ENCODE peak calls at places on chromosomes 7 and 10, in eight cellular contexts. One of them, this sample, is unnamed. For H3K27me3 and H3K4me1, the result is how much of the 10 kb centered on the place peaks cover.

GRCh38 chr10:49164587-49165188 is 23.5 kb downstream of the TMEM273 start:
- DNase-seq in heart right ventricle: no peak
- DNase-seq in CD8-positive, alpha-beta T cell: no peak
- DNase-seq in H1: peak
- DNase-seq in mammary epithelial cell: peak
- DNase-seq in cardiac muscle cell: peak
- DNase-seq in ascending aorta: no peak
- DNase-seq in trophoblast cell: no peak
- DNase-seq in this sample: no peak

GRCh38 chr7:114414151-114415053 is at the start of gene FOXP2:
- DNase-seq in ascending aorta: no peak
- DNase-seq in mammary epithelial cell: no peak
- DNase-seq in CD8-positive, alpha-beta T cell: no peak
- DNase-seq in trophoblast cell: peak
- DNase-seq in H1: no peak
- DNase-seq in heart right ventricle: no peak
- DNase-seq in cardiac muscle cell: peak
- DNase-seq in this sample: no peak

GRCh38 chr10:1180836-1181235 is 124.7 kb downstream of the WDR37 start:
- DNase-seq in heart right ventricle: no peak
- DNase-seq in CD8-positive, alpha-beta T cell: no peak
- DNase-seq in cardiac muscle cell: no peak
- DNase-seq in H1: no peak
- DNase-seq in ascending aorta: no peak
- DNase-seq in mammary epithelial cell: no peak
- DNase-seq in trophoblast cell: no peak
- DNase-seq in this sample: no peak

GRCh38 chr7:138746073-138746472 is 44.9 kb upstream of the SVOPL start:
- DNase-seq in H1: no peak
- DNase-seq in trophoblast cell: no peak
- DNase-seq in heart right ventricle: no peak
- DNase-seq in ascending aorta: no peak
- DNase-seq in mammary epithelial cell: no peak
- DNase-seq in CD8-positive, alpha-beta T cell: no peak
- DNase-seq in cardiac muscle cell: no peak
- DNase-seq in this sample: no peak

GRCh38 chr7:29194594-29195417 is at the start of gene CHN2:
- DNase-seq in cardiac muscle cell: peak
- DNase-seq in mammary epithelial cell: peak
- DNase-seq in trophoblast cell: peak
- DNase-seq in ascending aorta: no peak
- DNase-seq in heart right ventricle: peak
- DNase-seq in CD8-positive, alpha-beta T cell: peak
- DNase-seq in H1: peak
- DNase-seq in this sample: no peak

GRCh38 chr7:159098795-159099194 is 45.9 kb downstream of the VIPR2 start:
- DNase-seq in CD8-positive, alpha-beta T cell: no peak
- DNase-seq in heart right ventricle: no peak
- DNase-seq in trophoblast cell: no peak
- DNase-seq in H1: peak
- DNase-seq in ascending aorta: no peak
- DNase-seq in mammary epithelial cell: no peak
- DNase-seq in cardiac muscle cell: no peak
- DNase-seq in this sample: no peak

GRCh38 chr10:29409241-29410051 is 120.6 kb downstream of the LYZL1 start:
- DNase-seq in trophoblast cell: peak
- DNase-seq in H1: no peak
- DNase-seq in ascending aorta: no peak
- DNase-seq in mammary epithelial cell: peak
- DNase-seq in cardiac muscle cell: peak
- DNase-seq in heart right ventricle: peak
- DNase-seq in CD8-positive, alpha-beta T cell: no peak
- DNase-seq in this sample: peak

GRCh38 chr7:134045716-134046115 is 81.4 kb upstream of the LRGUK start:
- DNase-seq in heart right ventricle: no peak
- DNase-seq in H1: no peak
- DNase-seq in CD8-positive, alpha-beta T cell: no peak
- DNase-seq in cardiac muscle cell: no peak
- DNase-seq in mammary epithelial cell: no peak
- DNase-seq in trophoblast cell: no peak
- DNase-seq in ascending aorta: no peak
- DNase-seq in this sample: no peak

GRCh38 chr7:31028006-31028405 is 24.1 kb upstream of the ADCYAP1R1 start:
- DNase-seq in ascending aorta: no peak
- DNase-seq in cardiac muscle cell: no peak
- DNase-seq in heart right ventricle: no peak
- DNase-seq in mammary epithelial cell: no peak
- DNase-seq in CD8-positive, alpha-beta T cell: no peak
- DNase-seq in trophoblast cell: no peak
- DNase-seq in H1: no peak
- DNase-seq in this sample: no peak

DNA sequence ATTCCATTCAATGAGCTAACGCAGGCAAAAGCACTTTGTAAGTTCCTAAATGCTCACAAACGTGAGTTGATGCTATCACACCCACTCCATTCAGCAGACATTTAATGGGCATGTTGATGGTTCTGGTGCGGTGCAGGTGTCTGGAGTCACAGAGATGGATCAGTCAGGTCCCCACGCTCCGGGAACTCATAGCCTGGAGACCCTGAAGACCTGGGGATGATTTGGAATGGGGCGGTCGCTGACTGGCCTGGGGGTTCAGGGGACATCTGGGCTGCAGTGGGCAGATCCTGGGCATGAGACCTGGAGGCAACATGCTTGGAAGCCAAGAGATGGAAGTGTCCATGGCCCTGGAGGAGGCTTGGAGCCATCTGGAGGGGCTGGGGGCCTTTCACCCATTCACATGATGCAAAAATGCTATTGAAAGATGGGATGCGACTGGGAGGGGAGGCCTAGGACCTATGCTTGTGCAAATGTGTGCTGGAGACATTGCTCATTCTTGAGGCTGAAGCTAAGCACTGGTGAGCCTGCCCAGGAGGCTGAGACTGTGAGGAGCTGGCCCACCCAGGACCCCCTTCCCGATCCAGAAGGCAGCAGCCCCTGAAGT is 522.6 kb downstream of the GLRX3 start:
- DNase-seq in cardiac muscle cell: no peak
- DNase-seq in CD8-positive, alpha-beta T cell: no peak
- DNase-seq in H1: no peak
- DNase-seq in mammary epithelial cell: no peak
- DNase-seq in ascending aorta: no peak
- DNase-seq in trophoblast cell: no peak
- DNase-seq in heart right ventricle: no peak
- DNase-seq in this sample: no peak
- H3K27me3 ChIP-seq in cardiac muscle cell: under half
- H3K27me3 ChIP-seq in CD8-positive, alpha-beta T cell: under half
- H3K27me3 ChIP-seq in H1: under half
- H3K27me3 ChIP-seq in mammary epithelial cell: under half
- H3K27me3 ChIP-seq in ascending aorta: under half
- H3K27me3 ChIP-seq in trophoblast cell: under half
- H3K27me3 ChIP-seq in heart right ventricle: under half
- H3K27me3 ChIP-seq in this sample: under half

DNA sequence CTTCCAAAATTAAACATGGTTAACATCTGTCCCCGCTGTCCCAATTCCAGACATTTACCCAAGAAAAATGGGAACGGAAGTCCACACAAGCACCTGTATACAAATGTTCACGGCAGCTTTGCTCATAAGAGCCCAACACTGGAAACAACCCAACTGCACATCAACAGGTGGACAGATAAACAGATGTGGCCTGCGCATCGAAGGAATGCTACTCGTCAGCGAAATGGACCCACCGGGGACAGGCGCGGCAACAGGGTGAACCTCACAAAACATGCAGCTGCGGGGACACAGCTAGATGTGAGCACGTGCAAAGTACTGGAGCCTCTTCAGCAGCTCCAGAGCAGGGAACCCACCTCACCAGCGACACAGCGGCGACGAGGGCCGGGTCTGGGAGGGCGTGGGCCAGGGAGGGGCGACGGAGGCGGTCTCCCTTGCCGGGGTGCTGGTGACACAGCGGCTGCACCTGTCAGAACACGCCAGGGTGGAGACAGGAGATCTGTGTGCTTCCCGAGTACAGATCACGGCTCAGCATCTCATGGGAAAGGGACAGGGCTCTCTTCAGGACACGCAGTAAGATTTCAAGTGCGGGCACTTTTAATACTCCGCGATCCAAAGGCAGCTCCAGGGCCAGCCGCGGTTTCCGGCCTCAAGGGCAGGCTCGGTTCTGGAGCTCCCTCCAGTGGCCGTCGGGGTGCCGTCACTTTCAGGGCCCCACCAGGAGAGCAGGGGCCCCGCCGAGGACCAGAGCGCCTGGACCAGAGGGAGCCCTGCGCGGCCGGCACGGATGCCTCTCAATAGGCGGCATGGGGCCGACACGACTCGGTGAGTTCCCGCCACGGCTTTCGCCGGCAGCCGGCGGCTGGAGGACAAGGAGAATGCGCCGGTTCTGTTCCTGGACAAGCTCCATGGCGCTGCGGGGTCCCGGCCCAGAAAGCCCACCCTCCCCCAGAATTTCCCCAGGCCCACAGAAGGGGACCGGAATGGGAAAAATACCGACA is 21.2 kb downstream of the GPR146 start:
- DNase-seq in H1: peak
- DNase-seq in ascending aorta: peak
- DNase-seq in trophoblast cell: peak
- DNase-seq in cardiac muscle cell: peak
- DNase-seq in heart right ventricle: peak
- DNase-seq in mammary epithelial cell: peak
- DNase-seq in CD8-positive, alpha-beta T cell: peak
- DNase-seq in this sample: peak
- H3K27ac ChIP-seq in H1: no peak
- H3K27ac ChIP-seq in ascending aorta: no peak
- H3K27ac ChIP-seq in trophoblast cell: no peak
- H3K27ac ChIP-seq in cardiac muscle cell: no peak
- H3K27ac ChIP-seq in heart right ventricle: no peak
- H3K27ac ChIP-seq in mammary epithelial cell: no peak
- H3K27ac ChIP-seq in CD8-positive, alpha-beta T cell: no peak
- H3K27ac ChIP-seq in this sample: no peak

GRCh38 chr7:130909881-130910672 is 176.1 kb upstream of the KLF14 start:
- DNase-seq in trophoblast cell: no peak
- DNase-seq in H1: no peak
- DNase-seq in mammary epithelial cell: no peak
- DNase-seq in CD8-positive, alpha-beta T cell: no peak
- DNase-seq in heart right ventricle: no peak
- DNase-seq in ascending aorta: no peak
- DNase-seq in cardiac muscle cell: peak
- DNase-seq in this sample: no peak

GRCh38 chr7:130907439-130907838 is 173.4 kb upstream of the KLF14 start:
- DNase-seq in heart right ventricle: no peak
- DNase-seq in cardiac muscle cell: no peak
- DNase-seq in mammary epithelial cell: no peak
- DNase-seq in ascending aorta: no peak
- DNase-seq in H1: no peak
- DNase-seq in trophoblast cell: peak
- DNase-seq in CD8-positive, alpha-beta T cell: no peak
- DNase-seq in this sample: no peak

GRCh38 chr7:130908345-130909160 is 174.5 kb upstream of the KLF14 start:
- DNase-seq in ascending aorta: no peak
- DNase-seq in heart right ventricle: no peak
- DNase-seq in trophoblast cell: no peak
- DNase-seq in cardiac muscle cell: no peak
- DNase-seq in H1: no peak
- DNase-seq in mammary epithelial cell: no peak
- DNase-seq in CD8-positive, alpha-beta T cell: no peak
- DNase-seq in this sample: no peak

GRCh38 chr7:130910949-130911944 is 177.2 kb upstream of the KLF14 start:
- DNase-seq in ascending aorta: no peak
- DNase-seq in heart right ventricle: no peak
- DNase-seq in CD8-positive, alpha-beta T cell: no peak
- DNase-seq in trophoblast cell: no peak
- DNase-seq in cardiac muscle cell: peak
- DNase-seq in mammary epithelial cell: peak
- DNase-seq in H1: no peak
- DNase-seq in this sample: no peak

DNA sequence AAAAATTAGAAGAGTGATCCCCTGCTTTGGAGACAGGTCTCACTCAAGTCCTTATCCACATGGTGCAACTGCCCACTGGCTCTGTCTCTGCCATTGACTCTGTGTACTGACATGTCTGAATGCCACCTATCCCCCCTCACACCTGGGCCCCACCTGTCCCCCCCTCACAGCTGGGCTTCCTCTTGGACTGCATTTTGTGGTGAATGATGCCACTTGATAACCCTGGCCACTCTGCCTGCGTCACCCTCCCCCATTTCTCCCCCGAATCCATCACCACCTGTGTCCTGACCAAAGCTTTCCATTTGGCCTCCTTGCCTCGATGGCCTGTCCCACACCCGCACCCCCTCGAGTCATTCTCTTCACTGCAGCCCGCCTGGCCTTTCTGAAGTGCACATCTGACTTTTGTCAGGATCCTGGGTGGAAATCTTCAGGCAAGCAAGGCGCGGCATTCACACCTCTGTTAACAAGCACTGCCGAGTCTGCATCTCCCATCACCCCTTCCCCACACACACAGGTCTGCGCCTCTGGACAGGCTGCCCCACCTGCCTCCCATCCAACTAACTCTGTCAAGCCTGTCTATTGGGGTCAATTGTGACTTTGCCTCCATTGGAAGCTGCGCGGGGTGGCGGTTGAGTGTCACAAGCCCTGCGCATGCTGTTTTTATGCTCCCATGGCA is 175.3 kb upstream of the KLF14 start:
- DNase-seq in trophoblast cell: no peak
- DNase-seq in CD8-positive, alpha-beta T cell: no peak
- DNase-seq in ascending aorta: no peak
- DNase-seq in heart right ventricle: no peak
- DNase-seq in H1: no peak
- DNase-seq in mammary epithelial cell: no peak
- DNase-seq in cardiac muscle cell: no peak
- DNase-seq in this sample: no peak
- H3K4me1 ChIP-seq in trophoblast cell: under half
- H3K4me1 ChIP-seq in CD8-positive, alpha-beta T cell: under half
- H3K4me1 ChIP-seq in ascending aorta: under half
- H3K4me1 ChIP-seq in heart right ventricle: under half
- H3K4me1 ChIP-seq in H1: under half
- H3K4me1 ChIP-seq in mammary epithelial cell: under half
- H3K4me1 ChIP-seq in cardiac muscle cell: under half
- H3K4me1 ChIP-seq in this sample: half or more

DNA sequence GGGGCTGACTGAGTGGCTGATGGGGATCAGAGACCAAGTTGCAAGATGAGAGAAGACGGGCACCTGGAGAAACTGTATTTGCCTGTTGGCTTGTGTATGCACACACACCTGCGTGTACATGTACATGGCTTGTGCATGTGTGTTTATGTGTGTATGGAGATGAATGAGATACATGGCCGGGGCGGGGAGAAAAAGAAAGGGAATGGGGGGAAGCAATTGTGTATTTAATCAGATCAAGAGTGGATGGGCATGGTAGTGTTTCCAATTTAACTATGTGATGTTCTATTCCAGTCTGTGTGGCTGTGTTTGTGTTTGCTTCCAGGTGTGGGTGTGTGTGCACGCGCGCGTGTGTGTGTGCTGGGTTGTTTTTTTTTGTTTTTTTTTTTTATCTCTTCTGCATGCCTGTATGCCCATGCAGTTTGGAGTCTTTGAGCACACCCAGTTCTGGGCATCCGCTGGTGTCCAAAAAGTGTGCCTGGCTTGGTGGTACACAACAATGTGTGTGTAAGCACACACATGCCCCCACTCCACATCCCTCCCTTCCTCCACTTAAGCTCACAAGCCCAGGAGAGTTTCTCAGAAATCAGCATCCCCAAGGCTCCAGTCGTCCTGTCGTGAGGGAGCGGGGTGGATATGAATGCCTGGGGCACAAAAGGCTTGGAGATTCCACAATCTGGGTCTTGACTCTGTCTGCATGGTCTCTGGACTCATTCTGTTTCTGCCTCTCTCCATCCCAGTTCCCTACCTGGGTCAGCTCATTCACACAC is 2.5 kb upstream of the VGF start:
- DNase-seq in heart right ventricle: no peak
- DNase-seq in CD8-positive, alpha-beta T cell: no peak
- DNase-seq in trophoblast cell: no peak
- DNase-seq in cardiac muscle cell: no peak
- DNase-seq in H1: no peak
- DNase-seq in ascending aorta: no peak
- DNase-seq in mammary epithelial cell: no peak
- DNase-seq in this sample: no peak
- H3K27me3 ChIP-seq in heart right ventricle: half or more
- H3K27me3 ChIP-seq in CD8-positive, alpha-beta T cell: half or more
- H3K27me3 ChIP-seq in trophoblast cell: under half
- H3K27me3 ChIP-seq in cardiac muscle cell: half or more
- H3K27me3 ChIP-seq in H1: half or more
- H3K27me3 ChIP-seq in ascending aorta: half or more
- H3K27me3 ChIP-seq in mammary epithelial cell: under half
- H3K27me3 ChIP-seq in this sample: under half

This sample was measured in thoracic aorta.